ENCODE peak calls at places on chromosomes 6 and 20, in eight cellular contexts. One of them, this sample, is unnamed.

GRCh38 chr6:56106231-56106630 is 141.1 kb downstream of the COL21A1 start:
- DNase-seq in uterus: no peak
- DNase-seq in prostate gland: no peak
- DNase-seq in suprapubic skin: no peak
- DNase-seq in heart left ventricle: no peak
- DNase-seq in adrenal gland: no peak
- DNase-seq in Peyer's patch: no peak
- DNase-seq in breast epithelium: no peak
- DNase-seq in this sample: no peak

GRCh38 chr6:26026833-26027490 is 60.3 kb upstream of the HFE start:
- DNase-seq in uterus: peak
- DNase-seq in prostate gland: peak
- DNase-seq in suprapubic skin: peak
- DNase-seq in heart left ventricle: peak
- DNase-seq in adrenal gland: peak
- DNase-seq in Peyer's patch: peak
- DNase-seq in breast epithelium: peak
- DNase-seq in this sample: peak

GRCh38 chr20:44212792-44213191 is 2.2 kb upstream of the OSER1 start:
- DNase-seq in uterus: no peak
- DNase-seq in prostate gland: no peak
- DNase-seq in suprapubic skin: no peak
- DNase-seq in heart left ventricle: no peak
- DNase-seq in adrenal gland: no peak
- DNase-seq in Peyer's patch: no peak
- DNase-seq in breast epithelium: no peak
- DNase-seq in this sample: no peak

GRCh38 chr6:11605507-11605905 is 68.0 kb downstream of the TMEM170B start:
- DNase-seq in uterus: no peak
- DNase-seq in prostate gland: no peak
- DNase-seq in suprapubic skin: no peak
- DNase-seq in heart left ventricle: no peak
- DNase-seq in adrenal gland: no peak
- DNase-seq in Peyer's patch: no peak
- DNase-seq in breast epithelium: no peak
- DNase-seq in this sample: no peak

GRCh38 chr6:131015630-131016263 is 47.3 kb downstream of the EPB41L2 start:
- DNase-seq in uterus: no peak
- DNase-seq in prostate gland: no peak
- DNase-seq in suprapubic skin: no peak
- DNase-seq in heart left ventricle: no peak
- DNase-seq in adrenal gland: no peak
- DNase-seq in Peyer's patch: no peak
- DNase-seq in breast epithelium: no peak
- DNase-seq in this sample: no peak

GRCh38 chr6:148720371-148720770 is 26.5 kb upstream of the UST start:
- DNase-seq in uterus: no peak
- DNase-seq in prostate gland: no peak
- DNase-seq in suprapubic skin: no peak
- DNase-seq in heart left ventricle: no peak
- DNase-seq in adrenal gland: no peak
- DNase-seq in Peyer's patch: no peak
- DNase-seq in breast epithelium: no peak
- DNase-seq in this sample: no peak

GRCh38 chr20:39081255-39081654 is 119.1 kb downstream of the DHX35 start:
- DNase-seq in uterus: peak
- DNase-seq in prostate gland: peak
- DNase-seq in suprapubic skin: no peak
- DNase-seq in heart left ventricle: peak
- DNase-seq in adrenal gland: peak
- DNase-seq in Peyer's patch: peak
- DNase-seq in breast epithelium: peak
- DNase-seq in this sample: peak

GRCh38 chr6:84773431-84774173 is 9.2 kb upstream of the TBX18 start:
- DNase-seq in uterus: no peak
- DNase-seq in prostate gland: no peak
- DNase-seq in suprapubic skin: peak
- DNase-seq in heart left ventricle: no peak
- DNase-seq in adrenal gland: no peak
- DNase-seq in Peyer's patch: no peak
- DNase-seq in breast epithelium: no peak
- DNase-seq in this sample: peak

GRCh38 chr20:4043329-4043728 is 28.0 kb upstream of the RNF24 start:
- DNase-seq in uterus: no peak
- DNase-seq in prostate gland: no peak
- DNase-seq in suprapubic skin: no peak
- DNase-seq in heart left ventricle: no peak
- DNase-seq in adrenal gland: no peak
- DNase-seq in Peyer's patch: no peak
- DNase-seq in breast epithelium: no peak
- DNase-seq in this sample: no peak

GRCh38 chr20:4038676-4039075 is 23.3 kb upstream of the RNF24 start:
- DNase-seq in uterus: no peak
- DNase-seq in prostate gland: no peak
- DNase-seq in suprapubic skin: no peak
- DNase-seq in heart left ventricle: no peak
- DNase-seq in adrenal gland: no peak
- DNase-seq in Peyer's patch: no peak
- DNase-seq in breast epithelium: no peak
- DNase-seq in this sample: no peak

GRCh38 chr20:4041748-4042411 is 26.5 kb upstream of the RNF24 start:
- DNase-seq in uterus: peak
- DNase-seq in prostate gland: peak
- DNase-seq in suprapubic skin: no peak
- DNase-seq in heart left ventricle: no peak
- DNase-seq in adrenal gland: peak
- DNase-seq in Peyer's patch: peak
- DNase-seq in breast epithelium: peak
- DNase-seq in this sample: no peak

GRCh38 chr20:4038047-4038459 is 22.7 kb upstream of the RNF24 start:
- DNase-seq in uterus: no peak
- DNase-seq in prostate gland: peak
- DNase-seq in suprapubic skin: peak
- DNase-seq in heart left ventricle: peak
- DNase-seq in adrenal gland: peak
- DNase-seq in Peyer's patch: peak
- DNase-seq in breast epithelium: peak
- DNase-seq in this sample: peak

DNA sequence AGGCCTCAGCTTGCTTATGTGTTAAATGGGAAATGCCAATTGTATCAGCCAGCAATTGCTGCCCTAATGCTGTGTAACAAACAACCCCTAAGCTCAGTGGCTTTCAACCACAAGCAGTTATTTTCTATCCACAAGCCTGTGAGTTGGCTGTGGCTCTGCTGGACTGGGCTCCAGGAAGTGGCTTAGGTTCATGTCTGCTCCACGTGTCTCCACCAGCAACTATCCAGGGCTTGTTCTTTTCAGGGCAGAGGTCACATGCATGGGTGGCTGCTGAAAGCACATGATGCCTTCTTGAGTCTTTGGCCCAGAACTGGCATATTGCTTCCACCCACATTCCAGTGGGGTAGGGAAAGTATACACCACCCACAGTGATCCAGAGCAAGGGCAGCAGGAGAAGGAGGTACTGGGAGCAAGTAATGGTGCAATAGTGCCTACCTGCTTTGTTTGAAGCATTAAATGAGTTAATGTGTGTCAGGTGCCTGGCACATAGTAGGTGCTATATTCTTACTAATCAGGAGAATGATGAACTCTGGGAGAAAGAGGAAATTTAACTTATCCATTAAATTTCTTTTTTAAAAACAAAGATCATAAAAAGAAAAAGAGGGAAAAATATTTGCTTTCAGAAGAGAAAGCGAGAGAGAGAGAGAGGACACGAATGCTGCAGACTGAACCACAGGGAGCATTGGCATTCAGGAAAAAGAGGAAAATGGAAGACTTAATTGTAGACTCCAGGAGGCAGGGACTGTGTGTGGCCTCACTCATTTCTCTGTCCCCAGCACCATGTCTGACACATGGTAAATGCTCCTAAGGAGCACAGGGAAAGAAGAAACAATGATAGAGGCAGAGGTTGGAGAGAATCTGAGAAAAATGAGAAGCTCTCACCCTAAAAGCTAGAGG is 25.2 kb upstream of the RNF24 start:
- DNase-seq in uterus: no peak
- DNase-seq in prostate gland: no peak
- DNase-seq in suprapubic skin: no peak
- DNase-seq in heart left ventricle: no peak
- DNase-seq in adrenal gland: no peak
- DNase-seq in Peyer's patch: peak
- DNase-seq in breast epithelium: no peak
- DNase-seq in this sample: no peak
- TF ChIP-seq POLR2A in uterus: no peak
- TF ChIP-seq POLR2A in prostate gland: no peak
- TF ChIP-seq POLR2A in suprapubic skin: no peak
- TF ChIP-seq POLR2A in heart left ventricle: no peak
- TF ChIP-seq POLR2A in adrenal gland: no peak
- TF ChIP-seq POLR2A in Peyer's patch: no peak
- TF ChIP-seq POLR2A in breast epithelium: no peak
- TF ChIP-seq POLR2A in this sample: no peak

GRCh38 chr6:54191460-54191859 is 80.2 kb downstream of the MLIP start:
- DNase-seq in uterus: no peak
- DNase-seq in prostate gland: no peak
- DNase-seq in suprapubic skin: no peak
- DNase-seq in heart left ventricle: no peak
- DNase-seq in adrenal gland: no peak
- DNase-seq in Peyer's patch: no peak
- DNase-seq in breast epithelium: no peak
- DNase-seq in this sample: no peak

GRCh38 chr6:54195637-54196036 is 84.4 kb downstream of the MLIP start:
- DNase-seq in uterus: no peak
- DNase-seq in prostate gland: no peak
- DNase-seq in suprapubic skin: no peak
- DNase-seq in heart left ventricle: no peak
- DNase-seq in adrenal gland: no peak
- DNase-seq in Peyer's patch: no peak
- DNase-seq in breast epithelium: no peak
- DNase-seq in this sample: no peak

GRCh38 chr6:54194067-54194466 is 82.8 kb downstream of the MLIP start:
- DNase-seq in uterus: no peak
- DNase-seq in prostate gland: no peak
- DNase-seq in suprapubic skin: no peak
- DNase-seq in heart left ventricle: no peak
- DNase-seq in adrenal gland: peak
- DNase-seq in Peyer's patch: no peak
- DNase-seq in breast epithelium: no peak
- DNase-seq in this sample: no peak

GRCh38 chr6:54192993-54193392 is 81.8 kb downstream of the MLIP start:
- DNase-seq in uterus: no peak
- DNase-seq in prostate gland: no peak
- DNase-seq in suprapubic skin: no peak
- DNase-seq in heart left ventricle: no peak
- DNase-seq in adrenal gland: no peak
- DNase-seq in Peyer's patch: no peak
- DNase-seq in breast epithelium: no peak
- DNase-seq in this sample: no peak

GRCh38 chr6:54193560-54193959 is 82.3 kb downstream of the MLIP start:
- DNase-seq in uterus: no peak
- DNase-seq in prostate gland: no peak
- DNase-seq in suprapubic skin: no peak
- DNase-seq in heart left ventricle: no peak
- DNase-seq in adrenal gland: no peak
- DNase-seq in Peyer's patch: no peak
- DNase-seq in breast epithelium: no peak
- DNase-seq in this sample: no peak
- H3K27ac ChIP-seq in uterus: no peak
- H3K27ac ChIP-seq in prostate gland: no peak
- H3K27ac ChIP-seq in suprapubic skin: no peak
- H3K27ac ChIP-seq in heart left ventricle: peak
- H3K27ac ChIP-seq in adrenal gland: no peak
- H3K27ac ChIP-seq in Peyer's patch: no peak
- H3K27ac ChIP-seq in breast epithelium: no peak
- H3K27ac ChIP-seq in this sample: no peak

GRCh38 chr6:30103630-30104179 is 9.2 kb downstream of the TRIM31 start:
- DNase-seq in uterus: no peak
- DNase-seq in prostate gland: no peak
- DNase-seq in suprapubic skin: no peak
- DNase-seq in heart left ventricle: no peak
- DNase-seq in adrenal gland: no peak
- DNase-seq in Peyer's patch: no peak
- DNase-seq in breast epithelium: no peak
- DNase-seq in this sample: no peak

GRCh38 chr6:30100585-30101422 is 12.1 kb downstream of the TRIM31 start:
- DNase-seq in uterus: no peak
- DNase-seq in prostate gland: peak
- DNase-seq in suprapubic skin: no peak
- DNase-seq in heart left ventricle: peak
- DNase-seq in adrenal gland: peak
- DNase-seq in Peyer's patch: peak
- DNase-seq in breast epithelium: peak
- DNase-seq in this sample: peak

GRCh38 chr6:30101939-30102700 is 10.8 kb downstream of the TRIM31 start:
- DNase-seq in uterus: peak
- DNase-seq in prostate gland: peak
- DNase-seq in suprapubic skin: peak
- DNase-seq in heart left ventricle: peak
- DNase-seq in adrenal gland: peak
- DNase-seq in Peyer's patch: peak
- DNase-seq in breast epithelium: peak
- DNase-seq in this sample: peak

GRCh38 chr6:30101423-30101938 is 11.4 kb downstream of the TRIM31 start:
- DNase-seq in uterus: no peak
- DNase-seq in prostate gland: peak
- DNase-seq in suprapubic skin: no peak
- DNase-seq in heart left ventricle: no peak
- DNase-seq in adrenal gland: no peak
- DNase-seq in Peyer's patch: no peak
- DNase-seq in breast epithelium: no peak
- DNase-seq in this sample: no peak

DNA sequence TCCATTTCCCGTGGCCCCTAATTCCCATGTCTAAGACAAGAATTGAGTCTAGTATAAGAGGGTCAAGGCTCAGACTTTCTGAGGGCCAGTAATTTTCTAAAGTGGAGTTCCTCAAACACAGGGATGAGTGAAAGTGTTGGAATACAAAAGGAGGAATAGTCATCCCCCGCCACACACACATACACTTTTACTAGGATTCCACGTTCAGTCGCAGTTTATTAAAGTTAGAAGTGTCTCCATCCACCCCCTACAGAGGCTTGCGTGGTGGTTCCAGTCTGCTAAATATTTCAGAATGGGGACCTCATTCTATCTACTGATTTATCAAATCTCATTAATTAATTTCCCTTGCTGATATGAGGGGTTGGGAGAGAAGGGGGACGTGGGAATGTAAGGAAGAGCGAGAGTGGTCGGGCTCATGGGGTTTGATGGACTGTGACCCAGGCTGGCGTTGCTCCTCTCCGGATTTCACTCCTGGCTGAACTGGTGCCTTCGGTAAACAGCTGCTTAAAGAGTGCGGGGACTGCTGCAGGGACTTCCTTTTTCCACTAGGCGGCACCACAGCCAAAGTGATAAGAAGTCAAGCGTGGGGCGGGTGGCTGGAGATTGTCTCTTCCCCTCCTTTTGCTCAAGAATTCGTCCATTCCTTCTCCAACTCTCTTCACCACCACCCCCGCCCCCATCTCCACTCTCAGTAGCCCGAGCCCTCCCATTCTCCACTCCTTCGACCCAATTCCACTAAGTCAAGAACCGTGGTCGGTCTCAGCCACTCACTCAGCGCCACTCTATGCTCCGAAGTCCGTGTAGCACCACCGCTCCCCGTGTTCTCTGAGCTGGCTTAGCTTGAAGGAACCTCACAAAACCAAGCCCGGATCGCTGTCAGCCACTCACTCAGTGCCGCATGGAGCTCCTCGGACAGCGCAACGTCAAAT is 9.9 kb downstream of the TRIM31 start:
- DNase-seq in uterus: peak
- DNase-seq in prostate gland: peak
- DNase-seq in suprapubic skin: peak
- DNase-seq in heart left ventricle: peak
- DNase-seq in adrenal gland: peak
- DNase-seq in Peyer's patch: peak
- DNase-seq in breast epithelium: peak
- DNase-seq in this sample: peak
- TF ChIP-seq POLR2A in uterus: peak
- TF ChIP-seq POLR2A in prostate gland: no peak
- TF ChIP-seq POLR2A in suprapubic skin: no peak
- TF ChIP-seq POLR2A in heart left ventricle: peak
- TF ChIP-seq POLR2A in adrenal gland: no peak
- TF ChIP-seq POLR2A in Peyer's patch: no peak
- TF ChIP-seq POLR2A in breast epithelium: no peak
- TF ChIP-seq POLR2A in this sample: no peak

DNA sequence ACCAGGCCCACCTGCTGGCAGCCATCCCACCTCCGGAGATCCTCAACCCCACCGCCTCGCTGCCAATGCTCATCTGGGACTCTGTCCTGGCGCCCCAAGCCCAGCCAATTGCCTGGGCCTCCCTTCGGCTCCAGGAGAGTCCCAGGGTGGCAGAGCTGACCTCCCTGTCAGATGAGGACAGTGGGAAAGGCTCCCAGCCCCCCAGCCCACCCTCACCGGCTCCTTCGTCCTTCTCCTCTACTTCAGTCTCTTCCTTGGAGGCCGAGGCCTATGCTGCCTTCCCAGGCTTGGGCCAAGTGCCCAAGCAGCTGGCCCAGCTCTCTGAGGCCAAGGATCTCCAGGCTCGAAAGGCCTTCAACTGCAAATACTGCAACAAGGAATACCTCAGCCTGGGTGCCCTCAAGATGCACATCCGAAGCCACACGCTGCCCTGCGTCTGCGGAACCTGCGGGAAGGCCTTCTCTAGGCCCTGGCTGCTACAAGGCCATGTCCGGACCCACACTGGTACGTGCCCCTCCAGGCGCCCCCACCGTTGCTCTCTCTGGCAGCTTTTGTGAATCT is 1.1 kb downstream of the SNAI1 start:
- DNase-seq in uterus: no peak
- DNase-seq in prostate gland: no peak
- DNase-seq in suprapubic skin: no peak
- DNase-seq in heart left ventricle: no peak
- DNase-seq in adrenal gland: no peak
- DNase-seq in Peyer's patch: no peak
- DNase-seq in breast epithelium: no peak
- DNase-seq in this sample: no peak
- H3K27ac ChIP-seq in uterus: peak
- H3K27ac ChIP-seq in prostate gland: peak
- H3K27ac ChIP-seq in suprapubic skin: peak
- H3K27ac ChIP-seq in heart left ventricle: peak
- H3K27ac ChIP-seq in adrenal gland: no peak
- H3K27ac ChIP-seq in Peyer's patch: no peak
- H3K27ac ChIP-seq in breast epithelium: peak
- H3K27ac ChIP-seq in this sample: peak